ENCODE peak calls at places on chromosomes 11 and 22, in four cellular contexts. N is ovary, A is HL-60, D is IMR-90. V is an unnamed sample.

GRCh38 chr22:28922540-28923244 is 39.3 kb downstream of the ZNRF3 start:
- DNase-seq in D (no peak), N (no peak), A (no peak), V (no peak)

GRCh38 chr22:26554956-26555355 is 35.0 kb downstream of the TPST2 start:
- DNase-seq in D (no peak), A (no peak), N (no peak), V (no peak)

GRCh38 chr22:20088263-20088648 is 8.2 kb downstream of the DGCR8 start:
- DNase-seq in N (no peak), A (no peak), D (no peak), V (no peak)

GRCh38 chr11:102216433-102217163 is 100.7 kb upstream of the BIRC3 start:
- DNase-seq in A (no peak), D (no peak), N (no peak), V (no peak)

GRCh38 chr11:61325649-61326414 is 7.1 kb downstream of the DDB1 start:
- DNase-seq in N (no peak), D (no peak), A (no peak), V (no peak)

GRCh38 chr11:10029386-10030121 is 264.5 kb downstream of the SBF2 start:
- DNase-seq in A (no peak), D (no peak), N (no peak), V (no peak)

GRCh38 chr22:50678218-50678650 is 5.6 kb downstream of the SHANK3 start:
- DNase-seq in A (no peak), N (no peak), D (no peak), V (no peak)

GRCh38 chr11:70019576-70020011 is 58.5 kb upstream of the ANO1 start:
- DNase-seq in A (no peak), N (no peak), D (peak; percentile 45), V (no peak)

GRCh38 chr11:117814766-117815261 is 9.7 kb downstream of the FXYD2 start:
- DNase-seq in N (no peak), D (no peak), A (peak; percentile 75), V (peak; percentile 77)

GRCh38 chr11:67545280-67545679 is 22.0 kb upstream of the CABP2 start:
- DNase-seq in N (no peak), D (no peak), A (no peak), V (no peak)

GRCh38 chr11:8021920-8022319 is 34.8 kb downstream of the EIF3F start:
- DNase-seq in D (no peak), A (no peak), N (no peak), V (no peak)

GRCh38 chr11:1694064-1694845 is 2.7 kb upstream of the KRTAP5-6 start:
- DNase-seq in A (peak; percentile 83), D (peak; percentile 61), N (peak; percentile 84), V (peak; percentile 73)

GRCh38 chr11:9656864-9657263 is 7.0 kb upstream of the SWAP70 start:
- DNase-seq in N (no peak), D (no peak), A (no peak), V (no peak)

GRCh38 chr22:35327690-35328471 is 28.2 kb downstream of the TOM1 start:
- DNase-seq in A (no peak), N (no peak), D (no peak), V (no peak)

GRCh38 chr22:47618611-47619010 is 856.2 kb downstream of the TBC1D22A start:
- DNase-seq in N (no peak), A (no peak), D (no peak), V (no peak)

GRCh38 chr22:37749831-37750595 is 53.2 kb downstream of the TRIOBP start:
- DNase-seq in D (peak; percentile 78), N (no peak), A (no peak), V (no peak)

GRCh38 chr11:9760180-9760550 is 96.3 kb downstream of the SWAP70 start:
- DNase-seq in D (peak; percentile 95), A (no peak), N (peak; percentile 92), V (no peak)

GRCh38 chr11:119046489-119046888 is 10.5 kb downstream of the HYOU1 start:
- DNase-seq in N (no peak), A (no peak), D (no peak), V (no peak)

GRCh38 chr22:46111645-46112306 is 38.5 kb upstream of the PPARA start:
- DNase-seq in D (no peak), N (peak; percentile 63), A (no peak), V (no peak)

GRCh38 chr11:102666331-102666957 is 39.1 kb downstream of the MMP27 start:
- DNase-seq in N (no peak), D (peak; percentile 60), A (peak; percentile 39), V (no peak)

DNA sequence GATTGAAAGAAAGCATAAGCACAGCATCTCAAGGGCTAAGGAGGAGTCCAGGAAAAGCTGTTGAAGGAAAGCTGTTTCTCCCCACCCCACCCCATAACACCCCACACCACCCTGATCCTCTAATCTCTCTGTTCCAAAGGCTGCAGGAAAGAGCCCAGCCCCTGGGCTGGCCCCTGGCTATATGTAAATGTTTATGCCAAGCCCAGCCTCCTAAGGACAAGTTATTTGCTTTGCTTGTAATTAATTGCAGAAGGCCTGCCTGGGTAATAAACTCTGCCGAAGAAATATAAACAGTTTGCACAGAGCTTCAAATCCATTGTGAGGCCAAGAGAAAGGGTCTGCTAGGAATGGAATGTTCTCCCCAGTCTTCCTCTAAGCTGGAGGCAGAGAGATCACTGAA is 21.2 kb downstream of the ARRB1 start:
- DNase-seq in D (peak; percentile 65), A (no peak), N (no peak), V (no peak)
- H3K27ac ChIP-seq in D (peak overlapping the region; percentile 89), A (peak overlapping the region; percentile 23), N (no peak overlapping the region), V (no peak overlapping the region)

GRCh38 chr11:134119094-134119493 is 50.2 kb downstream of the JAM3 start:
- DNase-seq in A (no peak), N (no peak), D (peak; percentile 86), V (no peak)
- H3K27ac ChIP-seq in A (no peak overlapping the region), N (peak overlapping the region; percentile 70), D (peak overlapping the region; percentile 96), V (no peak overlapping the region)

GRCh38 chr11:66069715-66070603 is at the start of gene PACS1:
- DNase-seq in N (peak; percentile 70), D (peak; percentile 73), A (peak; percentile 34), V (peak; percentile 54)

GRCh38 chr11:66071326-66071870 is 1.3 kb downstream of the PACS1 start:
- DNase-seq in D (no peak), A (no peak), N (peak; percentile 4), V (no peak)

GRCh38 chr11:66072518-66072917 is 2.4 kb downstream of the PACS1 start:
- DNase-seq in A (no peak), N (no peak), D (no peak), V (no peak)

GRCh38 chr11:66068923-66069714 is 953 bp upstream of the PACS1 start:
- DNase-seq in N (peak; percentile 47), A (peak; percentile 57), D (peak; percentile 63), V (peak; percentile 30)

GRCh38 chr11:66070604-66071325 is 693 bp downstream of the PACS1 start:
- DNase-seq in N (peak; percentile 64), D (peak; percentile 28), A (no peak), V (no peak)
- H3K27ac ChIP-seq in N (peak overlapping the region; percentile 47), D (peak overlapping the region; percentile 83), A (no peak overlapping the region), V (peak overlapping the region; percentile 51)

GRCh38 chr22:42544686-42545085 is 9.1 kb upstream of the SERHL2 start:
- DNase-seq in N (no peak), D (peak; percentile 24), A (no peak), V (no peak)

GRCh38 chr22:42547562-42547961 is 6.2 kb upstream of the SERHL2 start:
- DNase-seq in N (no peak), A (no peak), D (no peak), V (no peak)

GRCh38 chr22:42553475-42554361 is at the start of gene SERHL2:
- DNase-seq in A (peak; percentile 76), D (peak; percentile 55), N (peak; percentile 92), V (peak; percentile 81)

GRCh38 chr22:42548597-42549328 is 5.0 kb upstream of the SERHL2 start:
- DNase-seq in A (no peak), D (no peak), N (no peak), V (no peak)

GRCh38 chr22:42549329-42550060 is 4.3 kb upstream of the SERHL2 start:
- DNase-seq in D (no peak), N (no peak), A (no peak), V (no peak)
- H3K27ac ChIP-seq in D (no peak overlapping the region), N (no peak overlapping the region), A (no peak overlapping the region), V (no peak overlapping the region)

V was measured in CD4-positive, alpha-beta T cell.